ENCODE peak calls at places on chromosomes 2 and 18, in eight cellular contexts. O, D, Q, U, Z, R, K and B are unnamed samples.

GRCh38 chr2:36433311-36434217 is 78.0 kb downstream of the CRIM1 start:
- DNase-seq in O (no peak), D (no peak), Q (no peak), U (no peak), Z (no peak), R (peak), K (peak), B (peak)

GRCh38 chr2:194730266-194730665 is 926.8 kb upstream of the SLC39A10 start:
- DNase-seq in O (no peak), D (no peak), Q (no peak), U (no peak), Z (no peak), R (no peak), K (no peak), B (no peak)

GRCh38 chr2:222545821-222546540 is 109.9 kb downstream of the FARSB start:
- DNase-seq in O (no peak), D (no peak), Q (no peak), U (no peak), Z (no peak), R (no peak), K (no peak), B (no peak)

GRCh38 chr2:120577896-120578295 is 157.8 kb upstream of the GLI2 start:
- DNase-seq in O (no peak), D (no peak), Q (no peak), U (no peak), Z (no peak), R (no peak), K (no peak), B (no peak)

GRCh38 chr2:39632871-39633270 is 32.8 kb upstream of the TMEM178A start:
- DNase-seq in O (no peak), D (peak), Q (no peak), U (no peak), Z (no peak), R (no peak), K (peak), B (no peak)

GRCh38 chr2:23566236-23567142 is 181.5 kb downstream of the KLHL29 start:
- DNase-seq in O (no peak), D (peak), Q (no peak), U (peak), Z (no peak), R (no peak), K (no peak), B (no peak)

GRCh38 chr2:48227617-48228344 is 302.2 kb upstream of the STON1 start:
- DNase-seq in O (no peak), D (no peak), Q (peak), U (no peak), Z (no peak), R (no peak), K (no peak), B (no peak)

GRCh38 chr2:201779996-201780673 is 598 bp downstream of the ALS2 start:
- DNase-seq in O (no peak), D (peak), Q (no peak), U (no peak), Z (no peak), R (no peak), K (peak), B (no peak)

GRCh38 chr2:241150660-241151530 is 628 bp downstream of the PPP1R7 start:
- DNase-seq in O (no peak), D (no peak), Q (peak), U (no peak), Z (no peak), R (no peak), K (no peak), B (no peak)

GRCh38 chr2:27086722-27087446 is at the start of gene KHK:
- DNase-seq in O (no peak), D (peak), Q (no peak), U (no peak), Z (peak), R (peak), K (no peak), B (no peak)

GRCh38 chr2:137180012-137180411 is 414.7 kb downstream of the THSD7B start:
- DNase-seq in O (no peak), D (no peak), Q (no peak), U (no peak), Z (no peak), R (no peak), K (no peak), B (no peak)

GRCh38 chr2:12577567-12577966 is 139.2 kb upstream of the TRIB2 start:
- DNase-seq in O (no peak), D (no peak), Q (no peak), U (no peak), Z (no peak), R (no peak), K (no peak), B (no peak)

GRCh38 chr18:23609390-23610008 is 23.2 kb upstream of the NPC1 start:
- DNase-seq in O (no peak), D (no peak), Q (no peak), U (no peak), Z (no peak), R (no peak), K (no peak), B (no peak)

GRCh38 chr18:70041459-70042020 is 93.9 kb upstream of the CD226 start:
- DNase-seq in O (no peak), D (no peak), Q (no peak), U (no peak), Z (no peak), R (no peak), K (no peak), B (no peak)

GRCh38 chr2:197806317-197806633 is 1.9 kb downstream of the PLCL1 start:
- DNase-seq in O (no peak), D (no peak), Q (no peak), U (no peak), Z (no peak), R (no peak), K (no peak), B (no peak)

GRCh38 chr2:240389302-240389805 is 46.1 kb upstream of the GPC1 start:
- DNase-seq in O (no peak), D (no peak), Q (no peak), U (no peak), Z (no peak), R (no peak), K (no peak), B (no peak)

GRCh38 chr2:62423883-62424458 is 82.0 kb downstream of the TMEM17 start:
- DNase-seq in O (no peak), D (no peak), Q (no peak), U (no peak), Z (no peak), R (no peak), K (no peak), B (no peak)

GRCh38 chr2:8604262-8604661 is 77.6 kb upstream of the ID2 start:
- DNase-seq in O (no peak), D (no peak), Q (no peak), U (no peak), Z (no peak), R (no peak), K (no peak), B (no peak)

GRCh38 chr2:223797073-223797472 is 40.3 kb downstream of the AP1S3 start:
- DNase-seq in O (no peak), D (peak), Q (no peak), U (no peak), Z (no peak), R (no peak), K (peak), B (no peak)

GRCh38 chr2:16386431-16386830 is 279.2 kb downstream of the CYRIA start:
- DNase-seq in O (no peak), D (no peak), Q (no peak), U (no peak), Z (no peak), R (no peak), K (no peak), B (no peak)

GRCh38 chr2:28610583-28611201 is 114.8 kb downstream of the PLB1 start:
- DNase-seq in O (peak), D (peak), Q (no peak), U (no peak), Z (no peak), R (no peak), K (peak), B (no peak)

GRCh38 chr18:11320981-11321380 is 171.6 kb upstream of the PIEZO2 start:
- DNase-seq in O (no peak), D (peak), Q (no peak), U (no peak), Z (no peak), R (no peak), K (peak), B (peak)

GRCh38 chr2:71256421-71256820 is 29.5 kb upstream of the PAIP2B start:
- DNase-seq in O (no peak), D (no peak), Q (no peak), U (no peak), Z (no peak), R (no peak), K (no peak), B (no peak)

GRCh38 chr18:60684843-60685513 is 312.4 kb upstream of the MC4R start:
- DNase-seq in O (no peak), D (peak), Q (no peak), U (no peak), Z (no peak), R (no peak), K (no peak), B (peak)

GRCh38 chr2:176527141-176527901 is 258.1 kb downstream of the MTX2 start:
- DNase-seq in O (no peak), D (no peak), Q (no peak), U (no peak), Z (no peak), R (no peak), K (no peak), B (no peak)

GRCh38 chr18:13989209-13989608 is 73.9 kb upstream of the MC2R start:
- DNase-seq in O (no peak), D (no peak), Q (no peak), U (no peak), Z (no peak), R (no peak), K (no peak), B (peak)

GRCh38 chr2:51084750-51085149 is 52.8 kb upstream of the NRXN1 start:
- DNase-seq in O (no peak), D (no peak), Q (no peak), U (no peak), Z (no peak), R (no peak), K (no peak), B (no peak)

GRCh38 chr18:58113337-58113736 is 69.3 kb downstream of the NEDD4L start:
- DNase-seq in O (no peak), D (no peak), Q (no peak), U (no peak), Z (no peak), R (no peak), K (no peak), B (no peak)

GRCh38 chr2:20525041-20526035 is 78.5 kb downstream of the RHOB start:
- DNase-seq in O (no peak), D (peak), Q (no peak), U (no peak), Z (no peak), R (peak), K (peak), B (no peak)

GRCh38 chr2:179049546-179050311 is at the start of gene CCDC141:
- DNase-seq in O (no peak), D (no peak), Q (peak), U (no peak), Z (no peak), R (no peak), K (peak), B (no peak)

GRCh38 chr18:79575891-79576685 is 103.5 kb upstream of the CTDP1 start:
- DNase-seq in O (no peak), D (no peak), Q (no peak), U (no peak), Z (no peak), R (peak), K (peak), B (no peak)

GRCh38 chr18:48826271-48826670 is 124.5 kb downstream of the SMAD7 start:
- DNase-seq in O (no peak), D (no peak), Q (no peak), U (no peak), Z (no peak), R (peak), K (no peak), B (no peak)

GRCh38 chr2:64260817-64261216 is 116.6 kb upstream of the PELI1 start:
- DNase-seq in O (no peak), D (no peak), Q (peak), U (no peak), Z (no peak), R (peak), K (no peak), B (no peak)

GRCh38 chr2:200862532-200863000 is 1.9 kb downstream of the CLK1 start:
- DNase-seq in O (peak), D (peak), Q (no peak), U (peak), Z (no peak), R (no peak), K (peak), B (no peak)

GRCh38 chr2:179715196-179715595 is 146.2 kb downstream of the ZNF385B start:
- DNase-seq in O (no peak), D (no peak), Q (no peak), U (no peak), Z (no peak), R (no peak), K (no peak), B (no peak)

GRCh38 chr2:241033994-241034393 is 35.6 kb downstream of the SNED1 start:
- DNase-seq in O (no peak), D (no peak), Q (no peak), U (no peak), Z (no peak), R (no peak), K (no peak), B (no peak)

GRCh38 chr2:15748736-15749323 is 157.2 kb downstream of the DDX1 start:
- DNase-seq in O (no peak), D (no peak), Q (no peak), U (no peak), Z (no peak), R (no peak), K (no peak), B (no peak)

GRCh38 chr2:173654146-173654895 is 299.6 kb downstream of the CDCA7 start:
- DNase-seq in O (no peak), D (no peak), Q (no peak), U (no peak), Z (no peak), R (no peak), K (no peak), B (no peak)